ENCODE peak calls at places on chromosomes 2 and 18, in eight cellular contexts. D is GM23338, X is GM12878, Z is SK-N-SH, J is HCT116, M is HepG2, I is K562, G is Panc1. E is an unnamed sample.

GRCh38 chr18:74692367-74693013 is 94.8 kb downstream of the ZNF407 start:
- DNase-seq in D (no peak), M (no peak), X (no peak), I (no peak), J (no peak), G (no peak), Z (no peak), E (no peak)

GRCh38 chr18:35489913-35490490 is 7.8 kb downstream of the INO80C start:
- DNase-seq in X (no peak), I (no peak), D (no peak), M (no peak), J (no peak), Z (peak; percentile 44), G (no peak), E (no peak)

GRCh38 chr2:17644997-17645715 is 104.7 kb downstream of the VSNL1 start:
- DNase-seq in J (no peak), M (no peak), G (no peak), D (no peak), I (no peak), X (no peak), Z (no peak), E (no peak)

GRCh38 chr2:235749121-235749780 is 255.4 kb downstream of the AGAP1 start:
- DNase-seq in M (no peak), J (no peak), D (no peak), I (no peak), Z (no peak), G (no peak), X (no peak), E (no peak)

GRCh38 chr2:179352181-179352580 is 87.5 kb upstream of the SESTD1 start:
- DNase-seq in D (no peak), G (no peak), I (no peak), M (no peak), Z (no peak), J (no peak), X (no peak), E (no peak)

GRCh38 chr2:212282596-212283330 is 255.8 kb downstream of the ERBB4 start:
- DNase-seq in G (no peak), J (no peak), Z (no peak), X (no peak), I (no peak), D (no peak), M (no peak), E (no peak)

GRCh38 chr18:50627594-50628542 is 68.0 kb downstream of the MAPK4 start:
- DNase-seq in Z (no peak), D (no peak), I (no peak), G (no peak), X (no peak), M (no peak), J (no peak), E (no peak)

GRCh38 chr2:113200236-113200635 is 26.5 kb downstream of the PSD4 start:
- DNase-seq in J (no peak), I (no peak), M (no peak), G (no peak), D (peak; percentile 56), Z (no peak), X (no peak), E (no peak)

GRCh38 chr2:230759481-230760191 is 47.0 kb downstream of the CAB39 start:
- DNase-seq in G (no peak), M (no peak), Z (no peak), D (no peak), I (no peak), X (no peak), J (no peak), E (no peak)

GRCh38 chr18:3213231-3214059 is 6.3 kb downstream of the MYOM1 start:
- DNase-seq in D (no peak), M (no peak), Z (peak; percentile 16), G (no peak), X (no peak), I (no peak), J (no peak), E (no peak)

GRCh38 chr2:105646423-105647076 is 98.2 kb upstream of the NCK2 start:
- DNase-seq in D (no peak), G (no peak), I (no peak), M (no peak), X (no peak), Z (no peak), J (no peak), E (no peak)

GRCh38 chr2:233184669-233185068 is 66.8 kb upstream of the ATG16L1 start:
- DNase-seq in I (no peak), D (no peak), Z (no peak), X (no peak), G (no peak), M (no peak), J (no peak), E (no peak)

GRCh38 chr2:164538250-164538866 is 82.9 kb downstream of the GRB14 start:
- DNase-seq in J (peak; percentile 7), Z (peak; percentile 55), D (peak; percentile 75), G (no peak), I (no peak), X (no peak), M (peak; percentile 65), E (peak; percentile 17)

GRCh38 chr2:174112073-174112472 is 136.3 kb downstream of the OLA1 start:
- DNase-seq in D (no peak), Z (no peak), J (no peak), G (no peak), M (no peak), I (no peak), X (no peak), E (peak; percentile 77)

GRCh38 chr2:157181234-157181633 is 76.3 kb upstream of the GALNT5 start:
- DNase-seq in D (no peak), J (no peak), I (no peak), Z (no peak), M (no peak), X (no peak), G (no peak), E (no peak)

GRCh38 chr2:72027426-72028161 is 120.1 kb downstream of the CYP26B1 start:
- DNase-seq in Z (no peak), M (no peak), G (no peak), D (no peak), J (no peak), X (no peak), I (no peak), E (no peak)

GRCh38 chr2:164967781-164968228 is 12.5 kb upstream of the SLC38A11 start:
- DNase-seq in X (no peak), J (no peak), Z (no peak), G (no peak), I (no peak), D (peak; percentile 64), M (no peak), E (no peak)

GRCh38 chr2:182187130-182187529 is 201.5 kb downstream of the PPP1R1C start:
- DNase-seq in Z (no peak), M (no peak), I (no peak), G (no peak), D (no peak), X (no peak), J (no peak), E (no peak)
- TF ChIP-seq REST in Z (no peak), M (no peak), I (no peak), G (no peak), D (no peak), X (no peak), J (no peak), E (no peak)

GRCh38 chr2:191012845-191013616 is 940 bp downstream of the STAT1 start:
- DNase-seq in X (no peak), Z (peak; percentile 30), I (no peak), G (no peak), D (no peak), M (peak; percentile 31), J (no peak), E (no peak)

GRCh38 chr2:191014653-191015020 is 666 bp upstream of the STAT1 start:
- DNase-seq in X (no peak), D (no peak), M (no peak), J (no peak), Z (no peak), G (no peak), I (no peak), E (no peak)

GRCh38 chr2:191013617-191013875 is 425 bp downstream of the STAT1 start:
- DNase-seq in G (no peak), D (peak; percentile 11), M (no peak), I (no peak), Z (no peak), X (no peak), J (no peak), E (no peak)

GRCh38 chr2:191015229-191015628 is 1.3 kb upstream of the STAT1 start:
- DNase-seq in X (no peak), I (no peak), J (no peak), M (no peak), Z (no peak), D (no peak), G (no peak), E (no peak)

GRCh38 chr2:191013876-191014652 is at the start of gene STAT1:
- DNase-seq in Z (peak; percentile 99), X (peak; percentile 75), M (peak; percentile 89), J (peak; percentile 65), I (peak; percentile 92), G (no peak), D (peak; percentile 94), E (peak; percentile 63)
- TF ChIP-seq CTCF in Z (no peak), X (peak; percentile 1), M (peak; percentile 27), J (no peak), I (peak; percentile 31), G (no peak), D (no peak), E (no peak)

GRCh38 chr2:206267567-206267966 is 6.9 kb upstream of the ZDBF2 start:
- DNase-seq in I (no peak), J (no peak), M (no peak), G (no peak), Z (no peak), X (no peak), D (peak; percentile 52), E (no peak)
- H3K27me3 ChIP-seq in I (peaks cover 8% of the 10 kb centered on the region), J (peaks cover 12% of the 10 kb centered on the region), M (peaks cover 7% of the 10 kb centered on the region), G (peaks cover 22% of the 10 kb centered on the region), Z (peaks cover 30% of the 10 kb centered on the region), X (no peaks in the 10 kb centered on the region), D (peaks cover 25% of the 10 kb centered on the region), E (peaks cover 38% of the 10 kb centered on the region)

GRCh38 chr2:118320640-118321039 is 232.4 kb downstream of the INSIG2 start:
- DNase-seq in G (no peak), J (no peak), X (no peak), I (no peak), M (no peak), Z (no peak), D (peak; percentile 33), E (no peak)
- TF ChIP-seq REST in G (no peak), J (no peak), X (no peak), I (no peak), M (no peak), Z (no peak), D (no peak), E (no peak)

DNA sequence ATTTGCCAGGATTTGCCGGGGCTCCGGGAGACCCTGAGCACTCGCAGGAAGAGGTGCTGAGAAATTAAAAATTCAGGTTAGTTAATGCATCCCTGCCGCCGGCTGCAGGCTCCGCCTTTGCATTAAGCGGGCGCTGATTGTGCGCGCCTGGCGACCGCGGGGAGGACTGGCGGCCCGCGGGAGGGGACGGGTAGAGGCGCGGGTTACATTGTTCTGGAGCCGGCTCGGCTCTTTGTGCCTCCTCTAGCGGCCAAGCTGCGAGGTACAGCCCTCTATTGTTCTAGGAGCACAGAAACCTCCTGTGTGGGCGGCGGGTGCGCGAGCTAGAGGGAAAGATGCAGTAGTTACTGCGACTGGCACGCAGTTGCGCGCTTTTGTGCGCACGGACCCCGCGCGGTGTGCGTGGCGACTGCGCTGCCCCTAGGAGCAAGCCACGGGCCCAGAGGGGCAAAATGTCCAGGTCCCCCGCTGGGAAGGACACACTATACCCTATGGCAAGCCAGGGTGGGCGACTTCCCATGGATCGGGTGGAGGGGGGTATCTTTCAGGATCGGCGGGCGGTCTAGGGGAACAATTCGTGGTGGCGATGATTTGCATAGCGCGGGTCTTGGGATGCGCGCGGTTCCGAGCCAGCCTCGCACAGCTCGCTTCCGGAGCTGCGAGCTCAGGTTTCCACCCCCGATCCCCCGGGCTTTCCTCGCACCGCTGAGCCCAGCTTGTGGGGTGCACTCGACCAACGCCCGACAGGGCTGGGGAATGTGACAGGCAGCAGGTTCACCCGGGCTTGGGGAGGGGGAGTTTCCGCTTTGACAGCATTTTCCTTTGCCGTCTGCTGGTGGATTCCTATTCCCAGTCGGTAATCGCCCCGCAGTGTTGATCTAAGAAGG is 2.9 kb downstream of the ONECUT2 start:
- DNase-seq in M (peak; percentile 75), D (peak; percentile 96), G (no peak), Z (peak; percentile 90), I (no peak), X (no peak), J (peak; percentile 40), E (peak; percentile 36)
- TF ChIP-seq CTCF in M (peak; percentile 86), D (peak; percentile 66), G (peak; percentile 80), Z (peak; percentile 69), I (no peak), X (peak; percentile 51), J (peak; percentile 79), E (peak; percentile 67)